ENCODE peak calls at places on chromosomes 13 and 19, in four cellular contexts. One of them, this sample, is unnamed. For H3K36me3, the result is how much of the 10 kb centered on the place peaks cover.

GRCh38 chr13:91722267-91722884 is 324.0 kb downstream of the GPC5 start:
- DNase-seq in breast epithelium: no peak
- DNase-seq in mucosa of descending colon: no peak
- DNase-seq in astrocyte: peak
- DNase-seq in this sample: no peak

GRCh38 chr19:19123386-19123785 is 14.9 kb downstream of the TMEM161A start:
- DNase-seq in breast epithelium: no peak
- DNase-seq in mucosa of descending colon: no peak
- DNase-seq in astrocyte: no peak
- DNase-seq in this sample: no peak

GRCh38 chr13:108332791-108333190 is 63.3 kb downstream of the TNFSF13B start:
- DNase-seq in breast epithelium: no peak
- DNase-seq in mucosa of descending colon: no peak
- DNase-seq in astrocyte: no peak
- DNase-seq in this sample: no peak

GRCh38 chr13:73412933-73413332 is 354.1 kb downstream of the KLF5 start:
- DNase-seq in breast epithelium: no peak
- DNase-seq in mucosa of descending colon: no peak
- DNase-seq in astrocyte: no peak
- DNase-seq in this sample: no peak

GRCh38 chr13:97880298-97880675 is 73.2 kb upstream of the IPO5 start:
- DNase-seq in breast epithelium: no peak
- DNase-seq in mucosa of descending colon: no peak
- DNase-seq in astrocyte: no peak
- DNase-seq in this sample: no peak

GRCh38 chr19:11984986-11985385 is 20.1 kb downstream of the ZNF763 start:
- DNase-seq in breast epithelium: no peak
- DNase-seq in mucosa of descending colon: no peak
- DNase-seq in astrocyte: no peak
- DNase-seq in this sample: no peak

GRCh38 chr19:12521996-12522395 is 29.3 kb downstream of the ZNF564 start:
- DNase-seq in breast epithelium: no peak
- DNase-seq in mucosa of descending colon: no peak
- DNase-seq in astrocyte: no peak
- DNase-seq in this sample: no peak

GRCh38 chr13:36891752-36892151 is 28.3 kb downstream of the SMAD9 start:
- DNase-seq in breast epithelium: no peak
- DNase-seq in mucosa of descending colon: no peak
- DNase-seq in astrocyte: no peak
- DNase-seq in this sample: peak

GRCh38 chr19:55498246-55498645 is 10.0 kb downstream of the SSC5D start:
- DNase-seq in breast epithelium: no peak
- DNase-seq in mucosa of descending colon: no peak
- DNase-seq in astrocyte: no peak
- DNase-seq in this sample: no peak

GRCh38 chr19:29785955-29786589 is 25.7 kb upstream of the CCNE1 start:
- DNase-seq in breast epithelium: no peak
- DNase-seq in mucosa of descending colon: no peak
- DNase-seq in astrocyte: no peak
- DNase-seq in this sample: no peak

GRCh38 chr19:45645631-45646344 is 6.6 kb upstream of the EML2 start:
- DNase-seq in breast epithelium: peak
- DNase-seq in mucosa of descending colon: peak
- DNase-seq in astrocyte: peak
- DNase-seq in this sample: peak

GRCh38 chr13:100163375-100163774 is 74.5 kb downstream of the PCCA start:
- DNase-seq in breast epithelium: no peak
- DNase-seq in mucosa of descending colon: no peak
- DNase-seq in astrocyte: no peak
- DNase-seq in this sample: no peak

GRCh38 chr19:54154603-54155345 is 4.7 kb downstream of the LENG1 start:
- DNase-seq in breast epithelium: no peak
- DNase-seq in mucosa of descending colon: no peak
- DNase-seq in astrocyte: peak
- DNase-seq in this sample: no peak

GRCh38 chr19:47225746-47226425 is 5.1 kb downstream of the BBC3 start:
- DNase-seq in breast epithelium: peak
- DNase-seq in mucosa of descending colon: peak
- DNase-seq in astrocyte: peak
- DNase-seq in this sample: no peak

GRCh38 chr19:46416077-46416709 is 2.8 kb upstream of the CCDC8 start:
- DNase-seq in breast epithelium: peak
- DNase-seq in mucosa of descending colon: peak
- DNase-seq in astrocyte: peak
- DNase-seq in this sample: peak

GRCh38 chr13:49444517-49445395 is 682 bp downstream of the SETDB2 start:
- DNase-seq in breast epithelium: no peak
- DNase-seq in mucosa of descending colon: no peak
- DNase-seq in astrocyte: peak
- DNase-seq in this sample: peak

GRCh38 chr19:8039231-8039630 is 13.3 kb upstream of the CCL25 start:
- DNase-seq in breast epithelium: no peak
- DNase-seq in mucosa of descending colon: no peak
- DNase-seq in astrocyte: no peak
- DNase-seq in this sample: no peak

GRCh38 chr13:109628251-109628699 is 158.1 kb downstream of the IRS2 start:
- DNase-seq in breast epithelium: no peak
- DNase-seq in mucosa of descending colon: no peak
- DNase-seq in astrocyte: peak
- DNase-seq in this sample: peak

GRCh38 chr19:13089857-13090507 is 12.7 kb downstream of the LYL1 start:
- DNase-seq in breast epithelium: no peak
- DNase-seq in mucosa of descending colon: no peak
- DNase-seq in astrocyte: no peak
- DNase-seq in this sample: no peak

GRCh38 chr13:50909605-50910482 is at the start of gene RNASEH2B:
- DNase-seq in breast epithelium: peak
- DNase-seq in mucosa of descending colon: peak
- DNase-seq in astrocyte: peak
- DNase-seq in this sample: no peak

GRCh38 chr13:47291116-47291656 is 394.3 kb upstream of the HTR2A start:
- DNase-seq in breast epithelium: no peak
- DNase-seq in mucosa of descending colon: no peak
- DNase-seq in astrocyte: peak
- DNase-seq in this sample: no peak

GRCh38 chr13:100176781-100177389 is 88.0 kb downstream of the PCCA start:
- DNase-seq in breast epithelium: no peak
- DNase-seq in mucosa of descending colon: no peak
- DNase-seq in astrocyte: peak
- DNase-seq in this sample: no peak

GRCh38 chr13:113002206-113002821 is 33.3 kb downstream of the MCF2L start:
- DNase-seq in breast epithelium: no peak
- DNase-seq in mucosa of descending colon: no peak
- DNase-seq in astrocyte: no peak
- DNase-seq in this sample: no peak

GRCh38 chr19:17790059-17790780 is 4.7 kb upstream of the B3GNT3 start:
- DNase-seq in breast epithelium: no peak
- DNase-seq in mucosa of descending colon: peak
- DNase-seq in astrocyte: no peak
- DNase-seq in this sample: no peak

GRCh38 chr19:46000497-46001246 is 5.4 kb downstream of the CCDC61 start:
- DNase-seq in breast epithelium: peak
- DNase-seq in mucosa of descending colon: peak
- DNase-seq in astrocyte: no peak
- DNase-seq in this sample: no peak

GRCh38 chr19:17616961-17617806 is 61.7 kb downstream of the COLGALT1 start:
- DNase-seq in breast epithelium: no peak
- DNase-seq in mucosa of descending colon: peak
- DNase-seq in astrocyte: peak
- DNase-seq in this sample: no peak

GRCh38 chr13:22927008-22927393 is 253.8 kb upstream of the SGCG start:
- DNase-seq in breast epithelium: no peak
- DNase-seq in mucosa of descending colon: no peak
- DNase-seq in astrocyte: no peak
- DNase-seq in this sample: no peak
- H3K4me3 ChIP-seq in breast epithelium: peak
- H3K4me3 ChIP-seq in mucosa of descending colon: no peak
- H3K4me3 ChIP-seq in astrocyte: no peak
- H3K4me3 ChIP-seq in this sample: peak

GRCh38 chr19:41366089-41366488 is 2.1 kb upstream of the B9D2 start:
- DNase-seq in breast epithelium: no peak
- DNase-seq in mucosa of descending colon: no peak
- DNase-seq in astrocyte: no peak
- DNase-seq in this sample: no peak
- TF ChIP-seq CTCF in breast epithelium: no peak
- TF ChIP-seq CTCF in mucosa of descending colon: no peak
- TF ChIP-seq CTCF in astrocyte: no peak
- TF ChIP-seq CTCF in this sample: no peak

DNA sequence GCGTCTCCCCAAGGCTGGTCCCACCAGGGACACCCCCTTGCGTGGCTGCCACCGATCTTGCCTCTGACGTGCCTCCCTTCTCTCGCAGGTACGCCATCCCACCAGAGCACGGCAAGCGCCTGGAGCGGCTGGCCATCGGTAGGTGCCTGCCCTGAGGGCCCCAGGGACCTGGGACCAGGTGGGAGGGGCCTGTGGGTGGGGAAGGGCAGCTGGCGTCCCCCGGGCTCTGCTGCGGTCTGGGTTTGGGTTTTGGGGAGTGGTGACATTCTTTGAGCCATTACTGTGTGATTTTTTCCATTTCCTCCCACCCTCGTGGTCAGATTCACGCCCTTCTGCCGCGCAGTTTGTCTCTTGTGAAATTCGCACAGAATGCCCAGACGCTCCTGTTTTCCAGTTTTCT is 102.0 kb downstream of the KDM4B start:
- DNase-seq in breast epithelium: no peak
- DNase-seq in mucosa of descending colon: no peak
- DNase-seq in astrocyte: no peak
- DNase-seq in this sample: no peak
- H3K36me3 ChIP-seq in breast epithelium: under half
- H3K36me3 ChIP-seq in mucosa of descending colon: under half
- H3K36me3 ChIP-seq in astrocyte: under half
- H3K36me3 ChIP-seq in this sample: under half

DNA sequence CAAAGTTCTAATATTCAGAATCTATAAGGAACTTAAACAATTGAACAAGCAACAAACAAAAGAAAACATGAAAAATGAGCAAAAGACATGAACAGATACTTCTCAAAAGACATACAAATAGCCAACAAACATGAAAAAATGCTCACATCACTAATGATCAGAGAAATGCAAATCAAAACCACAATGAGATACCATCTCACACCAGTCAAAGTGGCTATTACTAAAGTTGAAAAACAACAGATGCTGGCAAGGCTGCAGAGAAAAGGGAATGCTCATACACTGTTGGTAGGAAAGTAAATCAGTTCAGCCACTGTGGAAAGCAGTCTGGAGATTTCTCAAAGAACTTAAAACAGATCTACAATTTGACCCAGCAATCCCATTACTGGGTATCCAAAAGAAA is 74.3 kb downstream of the CRYL1 start:
- DNase-seq in breast epithelium: no peak
- DNase-seq in mucosa of descending colon: no peak
- DNase-seq in astrocyte: no peak
- DNase-seq in this sample: no peak
- H3K4me3 ChIP-seq in breast epithelium: no peak
- H3K4me3 ChIP-seq in mucosa of descending colon: no peak
- H3K4me3 ChIP-seq in astrocyte: no peak
- H3K4me3 ChIP-seq in this sample: no peak

DNA sequence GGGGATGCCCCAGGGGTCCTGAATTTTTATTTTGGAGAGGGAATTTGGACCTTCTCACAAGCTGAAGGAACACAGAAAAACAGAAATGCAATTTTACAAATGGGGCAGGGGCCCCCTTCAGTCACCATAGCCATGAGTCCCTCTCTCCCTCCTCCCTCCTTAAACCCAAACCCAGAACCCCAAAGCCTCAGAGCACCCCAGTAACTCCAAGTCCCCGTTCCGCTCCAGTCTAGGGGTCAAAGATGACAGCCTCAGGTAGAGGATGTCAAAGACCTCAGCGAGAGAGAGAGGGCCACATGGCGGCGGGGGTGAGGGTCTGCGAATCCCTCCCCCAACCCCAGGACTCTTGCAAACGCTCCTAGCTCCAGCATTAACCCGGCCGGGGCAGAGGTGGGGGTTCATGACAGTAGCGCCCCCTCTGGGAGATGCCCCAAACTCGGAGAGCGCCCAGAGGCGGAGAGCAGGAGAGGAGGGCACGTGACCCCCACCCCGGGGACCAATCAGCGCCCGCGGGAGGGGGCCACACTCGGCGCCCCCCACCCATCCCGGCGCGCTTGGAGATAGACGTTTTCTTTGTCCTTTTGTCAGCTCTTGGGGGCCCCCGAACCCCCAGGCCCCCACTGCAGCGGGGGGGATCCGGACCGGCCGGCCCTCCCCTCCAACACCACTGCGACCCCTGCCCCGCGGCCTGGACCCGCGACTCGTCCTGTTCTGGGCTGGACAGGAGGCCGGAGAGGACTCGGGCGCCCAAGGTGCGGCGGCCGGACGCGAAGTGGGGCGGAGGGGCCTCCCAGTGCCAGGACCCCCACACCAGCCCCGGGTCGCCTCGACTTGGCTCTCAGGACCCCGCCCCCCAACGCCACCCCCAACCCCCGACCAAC is 20.8 kb upstream of the SEMA6B start:
- DNase-seq in breast epithelium: no peak
- DNase-seq in mucosa of descending colon: no peak
- DNase-seq in astrocyte: no peak
- DNase-seq in this sample: no peak
- TF ChIP-seq CTCF in breast epithelium: no peak
- TF ChIP-seq CTCF in mucosa of descending colon: no peak
- TF ChIP-seq CTCF in astrocyte: no peak
- TF ChIP-seq CTCF in this sample: peak

GRCh38 chr13:43963726-43964125 is 84.0 kb downstream of the LACC1 start:
- DNase-seq in breast epithelium: no peak
- DNase-seq in mucosa of descending colon: no peak
- DNase-seq in astrocyte: no peak
- DNase-seq in this sample: no peak
- H3K36me3 ChIP-seq in breast epithelium: under half
- H3K36me3 ChIP-seq in mucosa of descending colon: under half
- H3K36me3 ChIP-seq in astrocyte: under half
- H3K36me3 ChIP-seq in this sample: under half

DNA sequence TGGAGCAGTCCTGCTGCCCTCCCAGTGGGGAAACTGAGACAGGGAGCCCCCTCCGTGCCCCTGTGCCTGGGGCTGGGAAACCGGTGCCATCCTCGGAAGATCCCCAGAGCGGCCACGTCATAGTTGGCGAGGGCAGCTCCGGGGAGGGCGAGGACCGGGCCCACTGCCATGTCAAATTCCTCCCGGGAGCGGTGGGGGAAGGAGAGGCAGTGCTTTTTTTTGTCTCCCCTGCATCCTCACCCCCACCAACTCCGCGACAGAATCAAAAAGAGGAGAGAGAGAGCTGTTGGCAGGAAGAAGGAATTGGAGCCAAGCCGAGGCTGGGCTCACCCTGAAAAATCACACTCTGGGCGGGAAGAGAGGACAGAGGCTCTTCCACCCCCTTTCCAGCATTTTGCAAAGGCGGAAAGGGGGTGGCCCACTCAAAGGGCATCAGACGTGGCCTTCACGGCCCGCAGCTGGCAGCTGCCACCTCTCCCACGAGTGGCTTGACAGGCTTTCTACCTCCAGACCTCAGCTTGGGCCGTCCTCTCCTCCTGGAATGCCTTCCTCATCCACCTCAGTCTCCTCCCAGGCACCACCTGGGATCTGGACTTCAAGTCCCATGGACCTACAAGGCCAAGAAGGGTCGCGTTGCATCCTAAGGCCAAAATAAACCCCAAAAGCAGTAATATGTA is 19.6 kb upstream of the NFIC start:
- DNase-seq in breast epithelium: peak
- DNase-seq in mucosa of descending colon: no peak
- DNase-seq in astrocyte: no peak
- DNase-seq in this sample: no peak
- H3K4me3 ChIP-seq in breast epithelium: peak
- H3K4me3 ChIP-seq in mucosa of descending colon: no peak
- H3K4me3 ChIP-seq in astrocyte: peak
- H3K4me3 ChIP-seq in this sample: no peak

GRCh38 chr19:40662925-40663711 is 27.3 kb downstream of the NUMBL start:
- DNase-seq in breast epithelium: peak
- DNase-seq in mucosa of descending colon: peak
- DNase-seq in astrocyte: peak
- DNase-seq in this sample: no peak
- TF ChIP-seq CTCF in breast epithelium: no peak
- TF ChIP-seq CTCF in mucosa of descending colon: peak
- TF ChIP-seq CTCF in astrocyte: no peak
- TF ChIP-seq CTCF in this sample: peak